ENCODE peak calls at places on chromosomes 6 and 20, in seven cellular contexts. V is uterus, H is mammary epithelial cell, N is IMR-90, R is HCT116, L is OCI-LY7, Y is tibial nerve. X is an unnamed sample.

GRCh38 chr6:21073318-21073839 is 520.2 kb upstream of the SOX4 start:
- DNase-seq in V (no peak), H (no peak), N (no peak), R (no peak), L (no peak), Y (no peak), X (no peak)

GRCh38 chr20:2946988-2947961 is 74.0 kb downstream of the PTPRA start:
- DNase-seq in V (no peak), H (peak; percentile 69), N (peak; percentile 75), R (no peak), L (no peak), Y (peak; percentile 6), X (no peak)

GRCh38 chr6:114108119-114109002 is 137.4 kb upstream of the HDAC2 start:
- DNase-seq in V (peak; percentile 20), H (peak; percentile 65), N (peak; percentile 68), R (peak; percentile 64), L (peak; percentile 41), Y (peak; percentile 74), X (peak; percentile 45)

GRCh38 chr6:41476407-41476806 is 69.8 kb upstream of the FOXP4 start:
- DNase-seq in V (no peak), H (no peak), N (no peak), R (no peak), L (no peak), Y (no peak), X (no peak)

GRCh38 chr6:82185948-82186347 is 61.6 kb downstream of the IBTK start:
- DNase-seq in V (no peak), H (no peak), N (no peak), R (no peak), L (no peak), Y (no peak), X (no peak)

GRCh38 chr6:13702809-13703302 is 8.8 kb downstream of the RANBP9 start:
- DNase-seq in V (no peak), H (no peak), N (no peak), R (no peak), L (peak; percentile 43), Y (no peak), X (no peak)

GRCh38 chr20:39458452-39458851 is 496.3 kb downstream of the DHX35 start:
- DNase-seq in V (no peak), H (no peak), N (no peak), R (no peak), L (no peak), Y (no peak), X (no peak)

GRCh38 chr20:13158339-13158738 is 62.7 kb upstream of the ISM1 start:
- DNase-seq in V (peak; percentile 22), H (no peak), N (no peak), R (no peak), L (no peak), Y (peak; percentile 18), X (no peak)

GRCh38 chr6:157107915-157108651 is 215.2 kb downstream of the TMEM242 start:
- DNase-seq in V (no peak), H (peak; percentile 84), N (peak; percentile 98), R (no peak), L (no peak), Y (no peak), X (no peak)

GRCh38 chr6:168709440-168709839 is 268.5 kb downstream of the SMOC2 start:
- DNase-seq in V (no peak), H (no peak), N (no peak), R (no peak), L (no peak), Y (no peak), X (no peak)

GRCh38 chr20:1867495-1868260 is 27.5 kb upstream of the SIRPA start:
- DNase-seq in V (no peak), H (no peak), N (no peak), R (no peak), L (no peak), Y (no peak), X (no peak)

GRCh38 chr20:3396492-3396891 is 11.0 kb downstream of the DNAAF9 start:
- DNase-seq in V (no peak), H (no peak), N (no peak), R (no peak), L (no peak), Y (no peak), X (no peak)

GRCh38 chr20:63696311-63696627 is 183 bp upstream of the TNFRSF6B start:
- DNase-seq in V (no peak), H (peak; percentile 85), N (no peak), R (peak; percentile 40), L (peak; percentile 20), Y (no peak), X (no peak)

GRCh38 chr20:11270566-11270965 is 596.8 kb upstream of the JAG1 start:
- DNase-seq in V (no peak), H (no peak), N (no peak), R (no peak), L (no peak), Y (no peak), X (no peak)

GRCh38 chr20:1894471-1894950 is 696 bp upstream of the SIRPA start:
- DNase-seq in V (peak; percentile 64), H (peak; percentile 64), N (peak; percentile 59), R (no peak), L (no peak), Y (no peak), X (peak; percentile 78)

GRCh38 chr20:56689318-56689717 is 60.2 kb downstream of the TFAP2C start:
- DNase-seq in V (no peak), H (peak; percentile 67), N (no peak), R (no peak), L (no peak), Y (no peak), X (no peak)

GRCh38 chr6:70108230-70108629 is 194.7 kb downstream of the COL9A1 start:
- DNase-seq in V (no peak), H (peak; percentile 8), N (peak; percentile 35), R (peak; percentile 10), L (peak; percentile 45), Y (no peak), X (no peak)

GRCh38 chr20:10563935-10564492 is 109.8 kb downstream of the JAG1 start:
- DNase-seq in V (no peak), H (no peak), N (no peak), R (no peak), L (no peak), Y (no peak), X (no peak)

GRCh38 chr6:14077193-14077853 is 40.2 kb upstream of the CD83 start:
- DNase-seq in V (no peak), H (no peak), N (no peak), R (no peak), L (no peak), Y (no peak), X (no peak)

GRCh38 chr6:134510920-134511319 is 193.0 kb upstream of the SGK1 start:
- DNase-seq in V (no peak), H (no peak), N (no peak), R (no peak), L (no peak), Y (no peak), X (no peak)

GRCh38 chr6:138988469-138988834 is 399 bp upstream of the REPS1 start:
- DNase-seq in V (no peak), H (no peak), N (peak; percentile 4), R (no peak), L (no peak), Y (no peak), X (no peak)

GRCh38 chr6:1461207-1461606 is 71.8 kb downstream of the FOXF2 start:
- DNase-seq in V (no peak), H (peak; percentile 90), N (peak; percentile 79), R (no peak), L (no peak), Y (no peak), X (no peak)

GRCh38 chr20:31708839-31709534 is 13.7 kb downstream of the BCL2L1 start:
- DNase-seq in V (no peak), H (no peak), N (no peak), R (no peak), L (peak; percentile 96), Y (no peak), X (no peak)

GRCh38 chr6:3159805-3160781 is 2.7 kb upstream of the TUBB2A start:
- DNase-seq in V (no peak), H (peak; percentile 71), N (no peak), R (peak; percentile 33), L (peak; percentile 51), Y (peak; percentile 30), X (no peak)
- H3K4me1 ChIP-seq in V (no peaks in the 10 kb centered on the region), H (peaks cover 13% of the 10 kb centered on the region), N (peaks cover 2% of the 10 kb centered on the region), R (peaks cover 66% of the 10 kb centered on the region), L (peaks cover 49% of the 10 kb centered on the region), Y (no peaks in the 10 kb centered on the region), X (peaks cover 3% of the 10 kb centered on the region)

DNA sequence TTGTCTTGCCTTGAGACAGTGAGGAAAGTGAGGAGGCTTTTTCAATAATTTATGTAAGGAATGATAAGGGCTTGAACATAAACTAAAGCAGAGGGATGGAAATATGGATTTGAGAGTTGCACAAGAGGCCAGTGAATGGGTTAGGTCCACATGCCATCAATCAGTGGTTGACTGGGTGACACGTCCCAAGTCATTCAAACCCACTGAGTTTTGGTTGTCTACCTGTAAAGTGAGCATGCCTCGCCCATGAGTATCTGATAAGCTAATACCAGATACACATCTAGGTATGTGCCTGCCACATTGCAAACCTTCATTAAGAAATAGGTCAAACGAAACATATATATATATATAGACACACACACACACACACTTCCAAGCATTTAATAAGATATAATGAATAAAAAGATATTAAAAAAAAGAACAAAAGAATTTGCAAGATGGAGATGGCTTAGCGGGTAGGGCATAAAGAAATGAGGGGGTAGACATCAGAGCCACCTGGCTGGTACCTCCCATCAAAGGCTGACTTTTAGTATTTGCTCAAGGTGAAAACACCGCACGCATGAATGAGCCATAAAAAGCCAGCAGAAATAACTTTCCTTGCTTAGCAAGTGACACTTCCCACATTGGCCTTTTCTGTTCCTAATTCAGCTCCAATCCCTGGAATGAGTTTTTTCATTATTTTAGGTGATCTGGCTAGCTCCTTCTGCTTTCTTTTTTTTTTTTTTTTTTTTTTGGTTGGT is 109.1 kb upstream of the GGTLC1 start:
- DNase-seq in V (no peak), H (no peak), N (no peak), R (no peak), L (no peak), Y (no peak), X (no peak)
- H3K4me1 ChIP-seq in V (no peaks in the 10 kb centered on the region), H (peaks cover 17% of the 10 kb centered on the region), N (no peaks in the 10 kb centered on the region), R (no peaks in the 10 kb centered on the region), L (no peaks in the 10 kb centered on the region), Y (no peaks in the 10 kb centered on the region), X (peaks cover 3% of the 10 kb centered on the region)

GRCh38 chr20:48661575-48662473 is 166.0 kb downstream of the PREX1 start:
- DNase-seq in V (no peak), H (no peak), N (no peak), R (no peak), L (no peak), Y (no peak), X (no peak)

GRCh38 chr20:48658505-48658904 is 169.3 kb downstream of the PREX1 start:
- DNase-seq in V (no peak), H (no peak), N (no peak), R (no peak), L (no peak), Y (no peak), X (no peak)

GRCh38 chr20:48658198-48658476 is 169.7 kb downstream of the PREX1 start:
- DNase-seq in V (no peak), H (no peak), N (no peak), R (no peak), L (no peak), Y (no peak), X (no peak)

GRCh38 chr20:48659888-48660287 is 167.9 kb downstream of the PREX1 start:
- DNase-seq in V (peak; percentile 26), H (no peak), N (no peak), R (no peak), L (no peak), Y (no peak), X (no peak)

GRCh38 chr20:48660788-48661187 is 167.0 kb downstream of the PREX1 start:
- DNase-seq in V (no peak), H (no peak), N (no peak), R (no peak), L (no peak), Y (no peak), X (no peak)
- H3K4me1 ChIP-seq in V (no peaks in the 10 kb centered on the region), H (no peaks in the 10 kb centered on the region), N (peaks cover 2% of the 10 kb centered on the region), R (no peaks in the 10 kb centered on the region), L (no peaks in the 10 kb centered on the region), Y (no peaks in the 10 kb centered on the region), X (no peaks in the 10 kb centered on the region)

GRCh38 chr20:22384978-22385377 is 199.4 kb downstream of the FOXA2 start:
- DNase-seq in V (no peak), H (no peak), N (no peak), R (no peak), L (no peak), Y (no peak), X (no peak)
- H3K4me1 ChIP-seq in V (no peaks in the 10 kb centered on the region), H (peaks cover 64% of the 10 kb centered on the region), N (no peaks in the 10 kb centered on the region), R (peaks cover 29% of the 10 kb centered on the region), L (peaks cover 8% of the 10 kb centered on the region), Y (no peaks in the 10 kb centered on the region), X (no peaks in the 10 kb centered on the region)